ENCODE peak calls at places on chromosomes 3 and 15, in nine cellular contexts. J is cardiac fibroblast; R is nephron progenitor cell; D is CD14-positive monocyte; M is CD4-positive, alpha-beta T cell; G is NAMALWA; F is endothelial cell of umbilical vein; W is KG1; Y is skeletal muscle cell. H is an unnamed sample.

GRCh38 chr3:56988874-56989433 is 71.5 kb upstream of the SPATA12 start:
- DNase-seq in J (peak), R (peak), D (no peak), M (peak), G (peak), F (peak), W (peak), Y (no peak), H (peak)

GRCh38 chr3:101271728-101272127 is 48.6 kb downstream of the IMPG2 start:
- DNase-seq in J (no peak), R (no peak), D (no peak), M (no peak), G (no peak), F (no peak), W (no peak), Y (no peak), H (no peak)

GRCh38 chr3:111684640-111685039 is 89.5 kb upstream of the ZBED2 start:
- DNase-seq in J (no peak), R (no peak), D (no peak), M (no peak), G (no peak), F (no peak), W (no peak), Y (no peak), H (no peak)

GRCh38 chr15:58331562-58331902 is 100.3 kb upstream of the LIPC start:
- DNase-seq in J (no peak), R (no peak), D (no peak), M (no peak), G (no peak), F (no peak), W (no peak), Y (no peak), H (no peak)

GRCh38 chr3:67923796-67924195 is 269.4 kb upstream of the SUCLG2 start:
- DNase-seq in J (no peak), R (no peak), D (no peak), M (no peak), G (no peak), F (no peak), W (no peak), Y (no peak), H (no peak)

GRCh38 chr3:155069729-155070128 is 10.4 kb upstream of the MME start:
- DNase-seq in J (peak), R (no peak), D (no peak), M (no peak), G (no peak), F (peak), W (no peak), Y (peak), H (no peak)

GRCh38 chr3:70805044-70805732 is 492.8 kb upstream of the MDFIC2 start:
- DNase-seq in J (peak), R (no peak), D (no peak), M (no peak), G (no peak), F (peak), W (no peak), Y (peak), H (no peak)

GRCh38 chr15:58235961-58236360 is 97.8 kb downstream of the AQP9 start:
- DNase-seq in J (no peak), R (no peak), D (no peak), M (no peak), G (no peak), F (no peak), W (no peak), Y (no peak), H (no peak)

GRCh38 chr3:21174461-21174860 is 576.5 kb downstream of the ZNF385D start:
- DNase-seq in J (peak), R (no peak), D (no peak), M (no peak), G (no peak), F (no peak), W (no peak), Y (no peak), H (no peak)